ENCODE peak calls at places on chromosomes 3 and 15, in seven cellular contexts. X is GM23338; U is NCI-H1092 treated with DMSO at 0.1 percent for 48 hours; O is activated T-cell treated with anti-CD3 and anti-CD28 coated beads, Interleukin-2, amount 50 U/mL, for 72 hours; L is pancreas; I is ureter; F is T-helper 1 cell. Q is an unnamed sample.

GRCh38 chr15:54099010-54099409 is 120.8 kb downstream of the UNC13C start:
- DNase-seq in I (no peak), X (no peak), F (no peak), U (no peak), O (no peak), L (no peak), Q (no peak)

GRCh38 chr15:66611257-66612053 is 45.7 kb upstream of the LCTL start:
- DNase-seq in F (no peak), U (no peak), X (peak; percentile 22), O (no peak), I (no peak), L (peak; percentile 71), Q (no peak)

GRCh38 chr3:119227064-119227850 is 13.4 kb downstream of the B4GALT4 start:
- DNase-seq in U (peak; percentile 13), L (no peak), I (no peak), O (no peak), F (no peak), X (no peak), Q (no peak)

GRCh38 chr3:111701292-111701906 is 106.3 kb upstream of the ZBED2 start:
- DNase-seq in F (no peak), O (no peak), I (no peak), L (no peak), X (no peak), U (no peak), Q (no peak)

GRCh38 chr15:80694624-80695098 is 449 bp upstream of the ABHD17C start:
- DNase-seq in I (no peak), L (no peak), X (peak; percentile 59), F (no peak), U (no peak), O (no peak), Q (no peak)

GRCh38 chr15:75705854-75706681 is 6.6 kb downstream of the CSPG4 start:
- DNase-seq in U (no peak), F (no peak), I (no peak), X (no peak), L (no peak), O (no peak), Q (no peak)

GRCh38 chr3:88188436-88188835 is 38.7 kb downstream of the C3orf38 start:
- DNase-seq in O (no peak), L (no peak), F (no peak), I (no peak), X (no peak), U (no peak), Q (no peak)

GRCh38 chr15:67105065-67105951 is 39.9 kb downstream of the SMAD3 start:
- DNase-seq in F (no peak), I (peak; percentile 78), L (no peak), O (no peak), X (no peak), U (no peak), Q (no peak)

GRCh38 chr3:152438706-152439105 is 170.0 kb downstream of the MBNL1 start:
- DNase-seq in L (no peak), O (no peak), X (no peak), U (no peak), F (no peak), I (no peak), Q (no peak)

GRCh38 chr3:114221165-114221880 is 16.1 kb downstream of the ZNF80 start:
- DNase-seq in X (no peak), L (no peak), I (no peak), O (peak; percentile 77), U (no peak), F (peak; percentile 24), Q (no peak)

GRCh38 chr3:138202945-138203701 is 16.0 kb downstream of the ARMC8 start:
- DNase-seq in I (no peak), U (no peak), L (no peak), O (no peak), F (no peak), X (peak; percentile 69), Q (no peak)

GRCh38 chr3:171833006-171833405 is 10.1 kb upstream of the TMEM212 start:
- DNase-seq in F (no peak), X (no peak), O (no peak), U (no peak), I (no peak), L (no peak), Q (no peak)

GRCh38 chr3:156816091-156816793 is 9.9 kb upstream of the LEKR1 start:
- DNase-seq in I (peak; percentile 51), F (peak; percentile 13), U (no peak), O (peak; percentile 41), X (peak; percentile 49), L (peak; percentile 75), Q (peak; percentile 83)

GRCh38 chr3:71536376-71536965 is 47.1 kb downstream of the FOXP1 start:
- DNase-seq in I (no peak), F (no peak), L (no peak), X (no peak), U (no peak), O (no peak), Q (no peak)

GRCh38 chr3:98945006-98945626 is 43.6 kb upstream of the DCBLD2 start:
- DNase-seq in O (no peak), F (no peak), U (no peak), I (no peak), L (no peak), X (no peak), Q (no peak)

GRCh38 chr3:27095588-27096222 is 273.5 kb downstream of the NEK10 start:
- DNase-seq in O (no peak), X (no peak), L (no peak), I (no peak), U (no peak), F (no peak), Q (no peak)

GRCh38 chr15:66763186-66764066 is 61.4 kb downstream of the SMAD6 start:
- DNase-seq in F (no peak), I (peak; percentile 88), U (peak; percentile 2), X (no peak), L (peak; percentile 89), O (no peak), Q (no peak)

GRCh38 chr15:44096596-44096995 is 98.5 kb downstream of the FRMD5 start:
- DNase-seq in L (no peak), X (no peak), I (no peak), U (no peak), F (no peak), O (no peak), Q (no peak)

GRCh38 chr3:71010731-71011455 is 572.6 kb downstream of the FOXP1 start:
- DNase-seq in I (no peak), X (no peak), O (peak; percentile 80), F (peak; percentile 14), U (no peak), L (no peak), Q (no peak)

GRCh38 chr15:51093865-51094605 is 671 bp downstream of the TNFAIP8L3 start:
- DNase-seq in O (no peak), L (peak; percentile 71), U (no peak), X (peak; percentile 63), I (peak; percentile 62), F (no peak), Q (no peak)

GRCh38 chr3:177452487-177452886 is 255.2 kb upstream of the TBL1XR1 start:
- DNase-seq in F (no peak), U (no peak), O (no peak), L (no peak), X (no peak), I (no peak), Q (no peak)

GRCh38 chr3:94028093-94028837 is at the start of gene STX19:
- DNase-seq in O (no peak), X (peak; percentile 21), L (no peak), I (no peak), F (no peak), U (peak; percentile 61), Q (no peak)

GRCh38 chr15:51199541-51199940 is 104.8 kb upstream of the TNFAIP8L3 start:
- DNase-seq in O (no peak), I (no peak), F (no peak), L (no peak), U (no peak), X (no peak), Q (no peak)

GRCh38 chr3:52373676-52374075 is 57.6 kb downstream of the DNAH1 start:
- DNase-seq in L (no peak), I (no peak), O (no peak), U (no peak), F (no peak), X (no peak), Q (no peak)

GRCh38 chr15:76235186-76235826 is 76.0 kb downstream of the ETFA start:
- DNase-seq in F (no peak), U (peak; percentile 21), L (no peak), O (no peak), I (no peak), X (peak; percentile 67), Q (no peak)

GRCh38 chr3:182092662-182093262 is 381.0 kb downstream of the SOX2 start:
- DNase-seq in U (peak; percentile 15), O (no peak), I (no peak), X (peak; percentile 40), L (no peak), F (no peak), Q (no peak)

GRCh38 chr3:94234177-94234788 is 171.4 kb downstream of the NSUN3 start:
- DNase-seq in O (peak; percentile 21), I (no peak), L (no peak), F (no peak), X (peak; percentile 70), U (peak; percentile 17), Q (no peak)

GRCh38 chr15:34018021-34018645 is 20.9 kb downstream of the AVEN start:
- DNase-seq in F (no peak), X (no peak), I (no peak), L (no peak), O (peak; percentile 46), U (no peak), Q (no peak)

GRCh38 chr15:50607129-50607528 is 60.7 kb upstream of the USP50 start:
- DNase-seq in U (no peak), O (no peak), I (no peak), X (no peak), F (no peak), L (no peak), Q (no peak)

GRCh38 chr15:44157679-44158078 is 37.4 kb downstream of the FRMD5 start:
- DNase-seq in O (no peak), I (no peak), F (no peak), X (no peak), U (no peak), L (no peak), Q (no peak)

GRCh38 chr3:196023947-196024346 is 57.9 kb downstream of the TFRC start:
- DNase-seq in F (no peak), L (no peak), U (no peak), I (no peak), O (no peak), X (no peak), Q (no peak)

GRCh38 chr3:64741344-64741743 is 53.5 kb upstream of the ADAMTS9 start:
- DNase-seq in I (no peak), O (no peak), L (no peak), X (no peak), U (no peak), F (no peak), Q (no peak)

GRCh38 chr15:34799149-34799824 is 3.9 kb upstream of the ACTC1 start:
- DNase-seq in X (peak; percentile 41), I (peak; percentile 56), U (peak; percentile 26), O (no peak), F (no peak), L (peak; percentile 84), Q (peak; percentile 92)

GRCh38 chr3:114299421-114299820 is 5.6 kb downstream of the TIGIT start:
- DNase-seq in O (peak; percentile 51), L (no peak), X (peak; percentile 51), F (peak; percentile 6), I (no peak), U (no peak), Q (no peak)

GRCh38 chr3:192901435-192901834 is 16.2 kb downstream of the MB21D2 start:
- DNase-seq in L (no peak), O (no peak), F (no peak), I (no peak), X (no peak), U (no peak), Q (no peak)

GRCh38 chr15:95202569-95203349 is 971.4 kb downstream of the MCTP2 start:
- DNase-seq in F (no peak), O (no peak), U (no peak), I (no peak), X (no peak), L (no peak), Q (no peak)

GRCh38 chr3:70273492-70273891 is 38.9 kb downstream of the MDFIC2 start:
- DNase-seq in X (peak; percentile 21), F (no peak), U (no peak), L (no peak), I (no peak), O (no peak), Q (no peak)

GRCh38 chr3:48466386-48467109 is 20.0 kb downstream of the ATRIP start:
- DNase-seq in F (no peak), O (peak; percentile 42), I (peak; percentile 62), U (no peak), L (peak; percentile 72), X (no peak), Q (no peak)

Q was measured in osteocyte.